ENCODE peak calls at places on chromosomes 16 and 17, in six cellular contexts. H is mesendoderm, D is PC-3, O is GM23248, X is endothelial cell of umbilical vein, U is neural progenitor cell. R is an unnamed sample.
A peak's percentile ranks its signal among the peaks of the same experiment; 100 is the strongest.

GRCh38 chr16:85699628-85700027 is 10.9 kb upstream of the GINS2 start:
- DNase-seq in H (peak; percentile 47), D (no peak), O (peak; percentile 82), X (no peak), U (no peak), R (no peak)

GRCh38 chr17:2721603-2722002 is 10.0 kb upstream of the CLUH start:
- DNase-seq in H (no peak), O (no peak), X (no peak), D (no peak), U (no peak), R (peak; percentile 58)

GRCh38 chr16:54489225-54489781 is 202.7 kb upstream of the IRX3 start:
- DNase-seq in X (no peak), O (peak; percentile 6), U (no peak), D (no peak), H (no peak), R (no peak)

GRCh38 chr17:5640726-5641125 is 56.4 kb upstream of the NLRP1 start:
- DNase-seq in H (no peak), D (no peak), U (no peak), X (no peak), O (no peak), R (no peak)

GRCh38 chr17:56142325-56142724 is 10.9 kb upstream of the ANKFN1 start:
- DNase-seq in H (no peak), O (peak; percentile 94), U (no peak), X (no peak), D (no peak), R (no peak)

GRCh38 chr16:57299009-57299718 is 14.7 kb upstream of the PLLP start:
- DNase-seq in O (peak; percentile 91), D (peak; percentile 73), H (no peak), X (no peak), U (no peak), R (no peak)

GRCh38 chr16:25253322-25253721 is 4.3 kb downstream of the ZKSCAN2 start:
- DNase-seq in O (no peak), H (no peak), U (no peak), D (no peak), X (no peak), R (no peak)

GRCh38 chr16:24463196-24463945 is 76.0 kb upstream of the RBBP6 start:
- DNase-seq in X (peak; percentile 14), D (no peak), U (peak; percentile 36), O (no peak), H (peak; percentile 79), R (peak; percentile 54)

DNA sequence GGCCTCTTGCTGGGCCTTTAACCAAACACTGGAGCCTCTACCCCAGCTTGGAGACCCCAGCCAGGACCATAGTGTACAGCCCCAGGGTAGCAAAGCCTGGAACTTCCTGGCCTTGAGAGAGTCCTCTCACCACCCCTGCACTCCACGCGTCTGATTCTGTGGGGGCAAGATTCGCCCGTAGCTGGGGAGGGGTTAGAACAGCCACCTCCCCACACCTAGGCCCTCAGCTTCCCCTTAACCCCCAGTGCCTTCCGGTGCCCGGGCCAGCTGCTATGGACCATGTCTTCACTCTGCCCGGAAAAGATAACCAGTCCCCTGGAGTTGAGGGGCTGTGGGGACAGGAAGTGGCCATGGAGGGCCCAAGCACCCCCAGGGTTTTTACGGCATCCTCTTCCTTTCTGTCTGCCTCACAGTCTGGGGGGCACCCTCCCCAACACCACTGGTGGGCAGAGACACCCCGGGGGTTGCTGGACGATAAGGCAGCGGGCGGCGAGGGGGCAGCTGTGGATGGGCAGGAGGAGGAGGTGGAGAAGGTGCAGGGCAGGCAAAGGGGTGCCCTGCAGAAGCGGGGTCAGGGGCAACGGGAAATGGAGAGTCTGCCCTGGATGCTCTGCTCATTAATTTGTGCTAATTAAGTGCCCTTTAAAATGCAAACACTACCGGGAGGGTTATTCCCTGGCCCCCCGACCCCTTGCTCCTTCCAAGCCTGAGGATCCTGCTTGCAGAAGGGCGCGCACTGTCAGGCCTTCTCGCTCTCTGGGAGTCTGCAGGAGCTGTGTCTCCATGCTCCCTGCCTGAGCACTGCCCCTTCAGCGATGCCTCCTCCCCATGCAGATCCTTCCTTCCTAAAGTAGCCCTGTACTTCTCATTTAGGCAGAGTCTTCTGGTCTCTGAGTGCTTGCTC is 2.4 kb downstream of the PRSS27 start:
- DNase-seq in U (no peak), O (no peak), H (no peak), D (no peak), X (no peak), R (no peak)
- H3K9ac ChIP-seq in U (no peak overlapping the region), O (no peak overlapping the region), H (no peak overlapping the region), D (no peak overlapping the region), X (no peak overlapping the region), R (no peak overlapping the region)

DNA sequence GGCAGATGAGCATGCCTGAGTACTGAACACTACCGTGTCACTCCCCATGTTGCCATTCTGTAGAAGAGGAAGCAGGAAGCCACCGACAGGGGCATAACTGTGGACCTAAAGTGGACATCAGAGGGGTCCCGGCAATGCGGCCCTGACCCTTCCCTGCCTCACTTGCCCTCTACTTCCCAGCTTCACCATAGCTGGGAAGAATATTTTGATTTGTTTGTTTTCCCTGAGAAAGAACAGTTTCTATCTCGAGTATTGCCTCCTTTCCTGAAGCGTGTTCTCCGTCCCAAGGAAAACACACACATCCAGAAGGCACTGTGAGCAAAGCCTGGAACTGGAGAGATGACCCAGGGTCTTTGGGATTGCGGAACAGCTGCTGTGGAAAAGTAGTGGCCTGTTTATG is 90.3 kb upstream of the TBX2 start:
- DNase-seq in O (peak; percentile 14), D (no peak), U (no peak), X (no peak), H (no peak), R (peak; percentile 43)
- H3K9ac ChIP-seq in O (peak overlapping the region; percentile 71), D (no peak overlapping the region), U (no peak overlapping the region), X (no peak overlapping the region), H (no peak overlapping the region), R (no peak overlapping the region)

DNA sequence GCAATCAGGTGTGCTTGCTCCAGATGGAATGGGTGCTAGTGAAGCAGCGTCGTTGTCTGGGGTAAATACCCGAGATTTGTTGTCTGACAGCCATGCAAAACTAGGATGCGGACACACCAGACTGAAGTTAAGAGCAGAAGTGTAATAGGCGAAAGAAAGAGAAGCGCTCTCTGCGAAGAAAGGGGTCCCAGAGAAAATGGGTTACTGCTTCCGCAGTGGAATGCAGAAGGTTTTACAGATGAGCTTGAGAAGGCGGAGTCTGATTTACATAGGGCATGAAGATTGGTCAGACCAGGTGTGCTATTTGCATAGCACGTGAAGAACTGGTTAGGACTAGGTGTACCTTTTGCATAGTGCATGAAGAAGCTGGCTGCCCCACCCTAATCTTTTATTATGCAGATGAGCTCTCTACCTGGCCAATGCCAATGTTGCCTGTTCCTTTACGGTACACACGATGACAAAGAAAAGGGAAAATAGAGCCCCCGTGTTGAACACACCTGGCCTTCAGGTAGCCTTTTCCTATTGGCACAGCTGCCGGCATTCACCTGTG is 32.0 kb upstream of the SNN start:
- DNase-seq in O (no peak), H (peak; percentile 93), D (peak; percentile 58), U (peak; percentile 70), X (no peak), R (peak; percentile 89)
- H3K9ac ChIP-seq in O (no peak overlapping the region), H (peak overlapping the region; percentile 14), D (no peak overlapping the region), U (no peak overlapping the region), X (no peak overlapping the region), R (no peak overlapping the region)

GRCh38 chr17:67440311-67441051 is 63.4 kb downstream of the PITPNC1 start:
- DNase-seq in X (no peak), U (no peak), H (no peak), D (no peak), O (peak; percentile 38), R (peak; percentile 38)
- H3K9ac ChIP-seq in X (no peak overlapping the region), U (no peak overlapping the region), H (no peak overlapping the region), D (peak overlapping the region; percentile 80), O (peak overlapping the region; percentile 86), R (no peak overlapping the region)

GRCh38 chr16:30114411-30114810 is 1.1 kb upstream of the GDPD3 start:
- DNase-seq in H (no peak), U (no peak), O (no peak), D (no peak), X (no peak), R (no peak)

GRCh38 chr16:30112197-30113030 is 923 bp downstream of the GDPD3 start:
- DNase-seq in H (peak; percentile 74), X (no peak), D (peak; percentile 32), O (peak; percentile 69), U (peak; percentile 68), R (peak; percentile 94)

GRCh38 chr16:30115238-30115637 is 1.9 kb upstream of the GDPD3 start:
- DNase-seq in U (no peak), H (no peak), O (no peak), D (no peak), X (no peak), R (no peak)

GRCh38 chr16:30113031-30113710 is at the start of gene GDPD3:
- DNase-seq in D (peak; percentile 33), O (peak; percentile 44), U (peak; percentile 39), H (no peak), X (no peak), R (peak; percentile 72)

DNA sequence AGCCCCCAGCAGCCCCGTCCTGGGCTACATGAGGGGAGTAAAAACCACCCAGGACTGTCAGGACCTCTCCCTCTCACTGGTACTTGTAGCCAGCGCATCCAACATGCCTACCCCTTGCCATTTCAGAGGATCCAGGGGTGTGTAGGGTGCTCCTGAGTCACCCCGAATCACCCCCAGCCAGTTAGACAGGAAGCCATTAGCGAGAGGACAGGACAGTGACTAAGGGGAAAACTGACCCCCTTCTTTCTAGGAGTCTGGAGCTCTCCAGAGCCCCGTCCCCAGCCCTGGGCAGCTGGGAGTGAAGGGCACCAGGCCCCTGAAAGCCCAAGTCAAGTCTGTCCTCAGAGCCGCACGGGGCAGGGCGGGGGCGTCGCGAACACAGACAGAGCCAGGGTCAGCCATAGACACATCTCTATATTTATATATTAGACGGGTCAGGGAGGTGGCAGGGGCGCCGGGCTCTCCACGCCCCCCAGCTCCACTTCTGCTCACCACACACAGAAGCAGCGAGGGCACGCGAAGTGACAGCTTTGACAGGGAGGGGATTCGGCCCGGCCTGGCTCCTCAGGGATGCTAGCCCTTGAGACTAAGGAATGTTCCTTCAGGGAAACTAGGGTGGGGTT is 485 bp upstream of the GDPD3 start:
- DNase-seq in U (no peak), X (no peak), D (no peak), O (peak; percentile 63), H (no peak), R (no peak)
- H3K9ac ChIP-seq in U (no peak overlapping the region), X (no peak overlapping the region), D (no peak overlapping the region), O (no peak overlapping the region), H (no peak overlapping the region), R (no peak overlapping the region)